ENCODE peak calls at places on chromosome 2, in six cellular contexts. N is MM.1S, S is SK-N-SH, F is GM23248, Z is neural progenitor cell, W is GM23338. Y is an unnamed sample.
A peak's percentile ranks its signal among the peaks of the same experiment; 100 is the strongest.

GRCh38 chr2:17328161-17328560 is 190.1 kb downstream of the RAD51AP2 start:
- DNase-seq in S (no peak), W (no peak), F (no peak), N (no peak), Z (no peak), Y (no peak)

GRCh38 chr2:49687873-49688272 is 533.6 kb upstream of the FSHR start:
- DNase-seq in N (peak; percentile 15), W (peak; percentile 15), S (no peak), Z (no peak), F (peak; percentile 19), Y (peak; percentile 9)

GRCh38 chr2:67733517-67733916 is 329.3 kb downstream of the C1D start:
- DNase-seq in N (no peak), Z (peak; percentile 58), S (peak; percentile 54), W (peak; percentile 66), F (peak; percentile 51), Y (peak; percentile 62)

GRCh38 chr2:100513650-100514049 is 43.4 kb downstream of the NMS start:
- DNase-seq in S (no peak), F (no peak), N (no peak), W (no peak), Z (no peak), Y (no peak)

GRCh38 chr2:235666240-235666781 is 172.5 kb downstream of the AGAP1 start:
- DNase-seq in Z (peak; percentile 80), S (peak; percentile 69), W (peak; percentile 90), N (peak; percentile 62), F (peak; percentile 79), Y (peak; percentile 80)

GRCh38 chr2:120738786-120739771 is 3.4 kb downstream of the GLI2 start:
- DNase-seq in Z (peak; percentile 77), F (no peak), S (no peak), W (peak; percentile 70), N (no peak), Y (peak; percentile 17)

GRCh38 chr2:45729753-45730512 is 78.5 kb downstream of the PRKCE start:
- DNase-seq in W (peak; percentile 65), S (no peak), N (no peak), F (no peak), Z (peak; percentile 25), Y (peak; percentile 60)

GRCh38 chr2:64327129-64327509 is 126.8 kb upstream of the LGALSL start:
- DNase-seq in N (no peak), W (no peak), S (no peak), F (no peak), Z (no peak), Y (peak; percentile 89)

GRCh38 chr2:95297088-95297487 is at the start of gene KCNIP3:
- DNase-seq in F (no peak), Z (peak; percentile 52), N (no peak), W (peak; percentile 55), S (peak; percentile 78), Y (peak; percentile 51)

GRCh38 chr2:209900638-209901037 is 101.8 kb upstream of the RPE start:
- DNase-seq in Z (no peak), W (no peak), N (peak; percentile 58), F (no peak), S (no peak), Y (no peak)

GRCh38 chr2:43225093-43225787 is 1.2 kb downstream of the ZFP36L2 start:
- DNase-seq in S (peak; percentile 51), W (peak; percentile 60), F (peak; percentile 82), Z (peak; percentile 74), N (peak; percentile 55), Y (peak; percentile 42)

GRCh38 chr2:43224571-43225092 is 1.8 kb downstream of the ZFP36L2 start:
- DNase-seq in Z (peak; percentile 64), N (peak; percentile 37), W (peak; percentile 51), S (peak; percentile 61), F (peak; percentile 72), Y (peak; percentile 13)

GRCh38 chr2:43226558-43226954 is at the start of gene ZFP36L2:
- DNase-seq in S (peak; percentile 99), F (peak; percentile 98), N (peak; percentile 96), Z (peak; percentile 95), W (peak; percentile 91), Y (peak; percentile 98)

GRCh38 chr2:43226955-43227829 is 786 bp upstream of the ZFP36L2 start:
- DNase-seq in W (peak; percentile 88), N (peak; percentile 82), S (peak; percentile 91), F (peak; percentile 87), Z (peak; percentile 88), Y (peak; percentile 82)

DNA sequence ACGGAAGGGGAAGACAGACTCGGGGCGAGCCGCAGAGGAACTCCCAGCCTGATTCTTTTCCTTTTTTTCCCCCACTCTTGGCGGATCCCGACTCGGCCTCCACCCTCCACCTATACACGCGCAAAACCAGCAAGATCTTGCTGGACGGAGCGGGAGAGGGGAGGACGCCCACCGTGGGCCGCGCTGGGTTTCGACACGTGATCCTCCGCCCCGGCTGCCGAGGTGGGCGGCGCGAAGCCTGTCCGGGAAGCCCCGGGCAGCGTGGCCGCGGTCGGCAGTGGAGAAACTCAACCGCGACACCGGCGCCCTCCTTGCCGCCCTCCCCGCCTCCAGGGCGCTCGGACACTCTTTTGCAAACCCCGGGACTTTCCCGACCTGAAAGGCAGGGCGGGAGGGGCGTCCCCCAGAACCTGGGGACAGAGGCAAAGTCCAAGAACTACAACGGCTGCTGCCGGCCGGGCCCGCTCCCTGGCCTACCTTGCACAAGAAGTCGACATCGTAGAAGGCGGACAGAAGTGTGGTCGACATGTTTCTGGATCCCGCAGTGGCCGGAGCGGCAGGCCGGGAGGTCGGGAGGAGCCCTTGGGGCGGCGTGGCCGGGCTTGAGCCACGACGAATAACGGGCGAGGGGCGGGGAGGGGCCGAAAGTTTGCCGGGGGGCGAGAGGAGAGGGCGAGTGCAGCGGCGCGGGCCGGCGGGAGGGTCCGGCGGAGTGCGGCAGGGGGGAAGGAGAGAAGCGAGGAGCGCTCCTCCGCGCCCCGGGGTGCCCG is 433 bp downstream of the ZFP36L2 start:
- DNase-seq in W (peak; percentile 56), S (peak; percentile 89), N (peak; percentile 84), Z (peak; percentile 86), F (peak; percentile 85), Y (peak; percentile 41)
- H3F3A ChIP-seq in W (peaks cover 28% of the 10 kb centered on the region), S (peaks cover 49% of the 10 kb centered on the region), N (peaks cover 73% of the 10 kb centered on the region), Z (peaks cover 87% of the 10 kb centered on the region), F (peaks cover 47% of the 10 kb centered on the region), Y (peaks cover 14% of the 10 kb centered on the region)

DNA sequence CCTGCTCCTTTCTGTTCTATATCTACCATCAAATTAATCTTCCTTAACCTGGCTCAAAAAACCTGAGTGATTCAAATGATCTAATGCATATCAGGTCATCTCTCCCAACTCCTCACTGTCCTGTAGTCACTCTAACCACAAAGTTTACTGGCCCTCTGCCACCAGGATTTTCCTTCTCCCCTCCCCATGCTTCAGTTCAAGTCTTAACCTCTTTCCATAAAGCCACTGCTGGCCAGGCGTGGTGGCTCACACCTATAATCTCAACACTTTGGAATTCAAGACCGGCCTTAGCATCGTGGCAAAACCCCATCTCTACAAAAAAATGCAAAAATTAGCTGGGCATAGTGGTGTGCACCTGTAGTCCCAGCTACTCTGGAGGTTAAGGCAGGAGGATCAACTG is 7.5 kb upstream of the SP3 start:
- DNase-seq in Z (no peak), W (no peak), S (no peak), N (no peak), F (peak; percentile 24), Y (peak; percentile 95)
- H2AFZ ChIP-seq in Z (no peak overlapping the region), W (no peak overlapping the region), S (no peak overlapping the region), N (no peak overlapping the region), F (no peak overlapping the region), Y (peak overlapping the region; percentile 49)

GRCh38 chr2:215425021-215425782 is 10.7 kb downstream of the FN1 start:
- DNase-seq in S (no peak), W (no peak), F (peak; percentile 44), Z (no peak), N (no peak), Y (no peak)
- TF ChIP-seq EZH2phosphoT487 in S (no peak), W (no peak), F (no peak), Z (no peak), N (no peak), Y (no peak)

DNA sequence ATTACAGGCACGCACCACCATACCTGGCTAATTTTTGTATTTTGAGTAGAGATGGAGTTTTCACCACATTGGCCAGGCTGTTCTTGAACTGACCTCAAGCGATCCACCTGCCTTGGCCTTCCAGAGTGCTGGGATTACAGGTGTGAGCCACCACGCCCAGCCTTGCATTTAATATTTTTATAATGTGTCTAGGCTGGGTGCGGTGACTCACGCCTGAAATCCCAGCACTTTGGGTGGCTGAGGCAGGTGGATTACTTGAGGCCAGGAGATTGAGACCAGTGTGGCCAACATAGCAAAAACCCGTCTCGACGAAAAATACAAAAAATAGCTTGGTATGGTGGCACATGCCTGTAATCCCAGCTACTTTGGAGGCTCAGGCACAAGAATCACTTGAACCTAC is 3.2 kb downstream of the RPL37A start:
- DNase-seq in N (no peak), S (no peak), Z (no peak), W (no peak), F (no peak), Y (no peak)
- H3F3A ChIP-seq in N (peaks cover 12% of the 10 kb centered on the region), S (peaks cover 69% of the 10 kb centered on the region), Z (peaks cover 73% of the 10 kb centered on the region), W (peaks cover 73% of the 10 kb centered on the region), F (peaks cover 85% of the 10 kb centered on the region), Y (no peaks in the 10 kb centered on the region)

GRCh38 chr2:12287220-12287751 is 429.4 kb upstream of the TRIB2 start:
- DNase-seq in Z (no peak), W (no peak), N (no peak), S (no peak), F (peak; percentile 44), Y (peak; percentile 92)
- H2AFZ ChIP-seq in Z (no peak overlapping the region), W (no peak overlapping the region), N (no peak overlapping the region), S (no peak overlapping the region), F (no peak overlapping the region), Y (no peak overlapping the region)

DNA sequence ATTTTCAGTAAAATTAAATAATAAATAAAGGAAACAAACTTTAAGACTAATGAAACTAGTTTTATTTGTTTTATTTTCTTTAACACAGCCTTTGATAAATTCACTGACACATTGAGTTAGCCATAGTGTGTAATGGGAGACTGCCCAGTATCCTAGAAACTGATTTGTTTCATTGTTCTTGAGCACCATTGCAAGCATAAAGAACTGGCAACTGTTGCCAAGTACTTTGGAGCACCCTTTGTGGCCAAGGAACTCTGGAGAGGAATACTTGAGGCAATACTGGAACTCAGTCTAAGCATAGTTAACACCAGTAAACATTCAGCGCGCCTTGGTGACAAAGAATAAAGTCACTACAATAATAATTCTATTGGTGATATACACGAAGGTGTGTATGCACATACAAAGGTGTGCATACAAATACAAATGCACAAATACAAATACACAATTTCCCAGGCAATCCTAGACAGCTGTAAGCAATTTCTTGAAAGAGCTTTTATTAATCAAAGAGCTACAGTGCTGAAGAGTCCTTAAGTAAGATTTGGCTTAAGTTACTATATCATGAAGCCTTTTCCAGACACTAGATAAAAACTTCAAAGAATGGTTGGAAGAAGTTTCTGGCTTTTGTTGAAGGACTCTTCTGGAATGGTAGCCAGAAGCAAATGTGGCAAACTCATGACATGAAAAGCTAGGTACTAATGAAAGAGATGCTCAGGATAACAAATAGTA is 1371.2 kb downstream of the LRP1B start:
- DNase-seq in F (no peak), Z (peak; percentile 35), N (no peak), W (no peak), S (no peak), Y (no peak)
- TF ChIP-seq EZH2phosphoT487 in F (no peak), Z (no peak), N (no peak), W (no peak), S (no peak), Y (no peak)

GRCh38 chr2:65387017-65387416 is 45.4 kb downstream of the SPRED2 start:
- DNase-seq in N (no peak), F (no peak), W (no peak), Z (no peak), S (no peak), Y (no peak)
- H3F3A ChIP-seq in N (peaks cover 52% of the 10 kb centered on the region), F (peaks cover 16% of the 10 kb centered on the region), W (no peaks in the 10 kb centered on the region), Z (no peaks in the 10 kb centered on the region), S (peaks cover 9% of the 10 kb centered on the region), Y (peaks cover 6% of the 10 kb centered on the region)

Y was measured in PC-3.